ENCODE peak calls at places on chromosomes 2 and 18, in eight cellular contexts. D is MCF 10A, W is left ventricle myocardium inferior, P is K562, U is fibroblast of lung, J is lower lobe of right lung, H is WTC11, E is HFFc6. K is an unnamed sample.

GRCh38 chr18:45993441-45993840 is 26.3 kb upstream of the EPG5 start:
- DNase-seq in D (peak; percentile 53), W (no peak), P (no peak), U (peak; percentile 43), J (no peak), H (no peak), E (peak; percentile 87), K (no peak)

GRCh38 chr2:156455366-156455975 is 19.3 kb downstream of the GPD2 start:
- DNase-seq in D (peak; percentile 58), W (no peak), P (no peak), U (peak; percentile 65), J (no peak), H (no peak), E (peak; percentile 33), K (no peak)

GRCh38 chr2:119760876-119761275 is 1.2 kb downstream of the PTPN4 start:
- DNase-seq in D (peak; percentile 47), W (no peak), P (peak; percentile 22), U (peak; percentile 66), J (no peak), H (no peak), E (peak; percentile 20), K (no peak)

GRCh38 chr18:36066731-36067117 is 635 bp downstream of the RPRD1A start:
- DNase-seq in D (peak; percentile 13), W (no peak), P (peak; percentile 18), U (no peak), J (no peak), H (no peak), E (no peak), K (no peak)

GRCh38 chr2:150282821-150283309 is 204.6 kb downstream of the RND3 start:
- DNase-seq in D (no peak), W (no peak), P (no peak), U (peak; percentile 70), J (no peak), H (no peak), E (peak; percentile 5), K (no peak)

GRCh38 chr2:217902281-217903141 is 100.3 kb downstream of the TNS1 start:
- DNase-seq in D (peak; percentile 8), W (peak; percentile 88), P (peak; percentile 42), U (peak; percentile 50), J (peak; percentile 88), H (no peak), E (peak; percentile 77), K (no peak)

GRCh38 chr2:74887961-74888670 is 54.2 kb downstream of the HK2 start:
- DNase-seq in D (peak; percentile 45), W (no peak), P (no peak), U (peak; percentile 33), J (no peak), H (no peak), E (peak; percentile 72), K (no peak)

GRCh38 chr18:213977-214376 is 53.9 kb downstream of the THOC1 start:
- DNase-seq in D (no peak), W (no peak), P (no peak), U (no peak), J (no peak), H (no peak), E (no peak), K (no peak)

GRCh38 chr18:62808116-62808515 is 92.8 kb downstream of the PHLPP1 start:
- DNase-seq in D (no peak), W (no peak), P (no peak), U (no peak), J (no peak), H (no peak), E (no peak), K (no peak)

GRCh38 chr18:63882333-63883141 is 5.0 kb upstream of the SERPINB2 start:
- DNase-seq in D (peak; percentile 89), W (no peak), P (no peak), U (peak; percentile 88), J (no peak), H (no peak), E (peak; percentile 95), K (no peak)

GRCh38 chr2:43300222-43300621 is 73.8 kb upstream of the ZFP36L2 start:
- DNase-seq in D (no peak), W (no peak), P (no peak), U (no peak), J (no peak), H (no peak), E (no peak), K (no peak)

GRCh38 chr2:185219981-185220380 is 518.6 kb upstream of the FSIP2 start:
- DNase-seq in D (no peak), W (no peak), P (no peak), U (no peak), J (no peak), H (no peak), E (no peak), K (no peak)

GRCh38 chr2:59195851-59196250 is 954.7 kb upstream of the FANCL start:
- DNase-seq in D (peak; percentile 8), W (no peak), P (no peak), U (no peak), J (no peak), H (no peak), E (no peak), K (no peak)

GRCh38 chr18:27969206-27969605 is 207.7 kb downstream of the CDH2 start:
- DNase-seq in D (no peak), W (no peak), P (no peak), U (no peak), J (no peak), H (no peak), E (no peak), K (no peak)

GRCh38 chr2:74502147-74502719 is 2.8 kb upstream of the LBX2 start:
- DNase-seq in D (no peak), W (no peak), P (peak; percentile 52), U (no peak), J (peak; percentile 48), H (no peak), E (no peak), K (no peak)

GRCh38 chr18:31658670-31659573 is 25.5 kb downstream of the B4GALT6 start:
- DNase-seq in D (no peak), W (no peak), P (no peak), U (no peak), J (no peak), H (no peak), E (no peak), K (no peak)

GRCh38 chr18:58887613-58887963 is 22.9 kb downstream of the ZNF532 start:
- DNase-seq in D (peak; percentile 61), W (peak; percentile 71), P (no peak), U (no peak), J (peak; percentile 81), H (no peak), E (no peak), K (no peak)

DNA sequence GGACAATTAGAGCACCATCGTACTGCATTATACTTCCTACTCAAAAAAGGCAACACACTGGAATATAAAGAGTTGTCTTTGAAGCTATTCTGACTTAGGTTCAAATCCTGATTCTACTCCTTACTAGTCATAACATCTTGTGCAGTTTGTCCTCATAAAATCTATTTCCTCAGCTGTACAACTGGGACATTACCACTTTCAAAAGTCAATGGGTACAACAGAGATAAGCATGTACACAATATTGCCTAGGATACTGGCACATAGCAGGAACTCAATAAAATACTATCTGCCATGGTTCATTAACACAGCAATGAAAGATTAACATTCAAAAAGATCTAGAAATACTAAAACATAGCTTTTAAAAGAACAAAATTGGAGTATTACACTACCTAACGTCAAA is 11.3 kb downstream of the SOS1 start:
- DNase-seq in D (no peak), W (no peak), P (no peak), U (no peak), J (no peak), H (no peak), E (no peak), K (no peak)
- TF ChIP-seq CTCF in D (no peak), W (no peak), P (no peak), U (no peak), J (no peak), H (no peak), E (no peak), K (no peak)

DNA sequence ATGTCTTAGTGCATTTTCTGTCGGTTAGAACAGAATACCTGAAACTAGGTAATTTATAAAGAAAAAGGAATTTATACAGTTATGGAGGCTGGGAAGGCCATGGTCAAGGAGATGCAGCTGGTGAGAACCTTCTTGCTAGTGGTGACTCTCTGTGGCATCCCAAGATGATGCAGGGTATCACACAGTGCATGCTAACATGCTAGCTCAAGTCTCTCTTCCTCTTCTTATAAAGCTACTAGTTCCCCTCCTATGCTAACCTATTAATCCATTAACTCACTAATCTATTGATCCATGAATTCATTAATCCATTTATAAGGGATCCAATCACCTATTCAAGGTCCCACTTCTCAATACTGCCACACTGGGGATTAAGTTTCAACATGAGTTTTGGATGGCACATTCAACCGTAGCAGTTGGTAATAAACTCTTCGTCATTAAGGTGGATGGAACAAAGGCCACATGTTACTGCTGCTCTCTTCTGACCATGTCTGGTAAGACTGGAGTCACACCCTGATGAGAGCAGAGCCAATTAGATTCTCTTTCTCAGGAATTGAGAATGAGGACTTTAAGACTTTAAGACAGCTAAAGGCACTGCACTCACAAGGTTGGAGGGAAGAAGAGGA is 211.6 kb upstream of the SMAD7 start:
- DNase-seq in D (no peak), W (no peak), P (no peak), U (no peak), J (no peak), H (no peak), E (no peak), K (no peak)
- TF ChIP-seq CTCF in D (no peak), W (peak; percentile 18), P (no peak), U (no peak), J (no peak), H (no peak), E (no peak), K (no peak)

DNA sequence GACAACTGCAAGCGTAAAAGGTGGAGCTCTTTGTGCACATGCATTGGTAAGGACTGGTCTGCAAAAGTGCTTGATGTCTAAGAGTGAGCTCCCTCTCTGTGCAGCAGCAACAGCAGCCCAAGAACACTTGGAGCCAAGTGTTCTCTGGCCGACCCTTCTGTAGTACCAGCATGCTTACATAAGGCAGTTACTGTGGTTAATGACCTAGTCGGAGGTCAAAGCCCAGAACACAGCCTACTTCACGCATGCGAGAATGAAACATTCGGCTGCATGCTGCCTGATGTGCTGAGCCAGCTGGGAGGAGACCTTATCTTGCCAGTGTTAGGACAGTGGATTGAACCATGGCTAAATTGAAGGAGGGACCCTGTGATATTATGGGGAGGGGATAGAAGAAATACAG is 21.3 kb downstream of the NCAPH start:
- DNase-seq in D (no peak), W (peak; percentile 36), P (no peak), U (peak; percentile 47), J (no peak), H (no peak), E (no peak), K (no peak)
- TF ChIP-seq CTCF in D (no peak), W (no peak), P (no peak), U (no peak), J (no peak), H (no peak), E (no peak), K (no peak)

DNA sequence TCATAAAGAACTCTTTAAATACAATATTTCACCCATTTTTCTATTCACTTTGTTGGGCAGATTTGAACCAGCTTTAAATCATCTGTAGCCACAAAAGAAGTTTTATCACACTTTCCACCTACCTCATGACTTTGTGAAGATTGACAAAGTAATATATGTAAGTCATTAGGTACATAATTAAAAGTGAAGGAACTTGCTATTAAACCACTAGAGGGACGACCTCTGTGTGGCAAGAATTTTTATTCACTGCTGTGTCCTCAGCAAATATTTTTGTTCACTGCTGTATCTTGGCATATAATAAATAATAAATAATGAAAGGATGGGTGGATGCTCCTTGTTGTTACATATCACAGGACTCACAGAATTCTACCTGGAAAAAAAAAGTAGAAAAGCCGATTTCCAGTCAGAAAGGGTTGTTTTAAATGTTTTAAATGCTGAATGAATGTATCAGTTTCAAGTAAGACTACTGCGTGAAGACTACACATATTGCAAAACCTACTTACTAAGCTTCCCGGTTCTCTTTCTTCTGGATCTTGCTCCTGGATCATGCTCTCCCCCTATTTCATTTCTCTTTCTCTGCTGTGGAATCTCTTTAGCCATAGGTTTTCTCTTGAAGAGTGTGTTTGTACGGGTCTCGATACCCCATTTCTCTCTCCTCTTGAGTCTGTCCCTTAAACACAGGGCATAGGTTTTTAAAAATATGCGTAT is 44.8 kb downstream of the KCMF1 start:
- DNase-seq in D (no peak), W (no peak), P (no peak), U (peak; percentile 39), J (no peak), H (no peak), E (no peak), K (no peak)
- TF ChIP-seq CTCF in D (no peak), W (peak; percentile 28), P (no peak), U (no peak), J (no peak), H (no peak), E (peak; percentile 62), K (no peak)